ENCODE peak calls at places on chromosome 3, in eight cellular contexts. One of them, this sample, is unnamed.
A peak's percentile ranks its signal among the peaks of the same experiment; 100 is the strongest.

GRCh38 chr3:61730058-61730457 is 168.7 kb downstream of the PTPRG start:
- DNase-seq in non-pigmented ciliary epithelial cell: no peak
- DNase-seq in RPMI8226: no peak
- DNase-seq in transverse colon: no peak
- DNase-seq in AG04450: no peak
- DNase-seq in activated gamma-delta T cell treated with anti-CD3 and anti-CD28 coated beads, Interleukin-2, amount 50 U/mL, for 16 hours: no peak
- DNase-seq in NCI-H1694 treated with DMSO at 0.1 percent for 48 hours: no peak
- DNase-seq in LoVo: no peak
- DNase-seq in this sample: no peak

GRCh38 chr3:12522721-12523120 is 22.6 kb downstream of the MKRN2OS start:
- DNase-seq in non-pigmented ciliary epithelial cell: no peak
- DNase-seq in RPMI8226: no peak
- DNase-seq in transverse colon: no peak
- DNase-seq in AG04450: no peak
- DNase-seq in activated gamma-delta T cell treated with anti-CD3 and anti-CD28 coated beads, Interleukin-2, amount 50 U/mL, for 16 hours: no peak
- DNase-seq in NCI-H1694 treated with DMSO at 0.1 percent for 48 hours: no peak
- DNase-seq in LoVo: no peak
- DNase-seq in this sample: no peak

GRCh38 chr3:79898907-79899306 is 131.1 kb upstream of the ROBO1 start:
- DNase-seq in non-pigmented ciliary epithelial cell: no peak
- DNase-seq in RPMI8226: no peak
- DNase-seq in transverse colon: no peak
- DNase-seq in AG04450: no peak
- DNase-seq in activated gamma-delta T cell treated with anti-CD3 and anti-CD28 coated beads, Interleukin-2, amount 50 U/mL, for 16 hours: no peak
- DNase-seq in NCI-H1694 treated with DMSO at 0.1 percent for 48 hours: no peak
- DNase-seq in LoVo: no peak
- DNase-seq in this sample: no peak

GRCh38 chr3:169041677-169042171 is 621.8 kb downstream of the MECOM start:
- DNase-seq in non-pigmented ciliary epithelial cell: no peak
- DNase-seq in RPMI8226: peak; percentile 18
- DNase-seq in transverse colon: no peak
- DNase-seq in AG04450: no peak
- DNase-seq in activated gamma-delta T cell treated with anti-CD3 and anti-CD28 coated beads, Interleukin-2, amount 50 U/mL, for 16 hours: no peak
- DNase-seq in NCI-H1694 treated with DMSO at 0.1 percent for 48 hours: no peak
- DNase-seq in LoVo: peak; percentile 56
- DNase-seq in this sample: peak; percentile 66

GRCh38 chr3:124213641-124214040 is 221.7 kb upstream of the ROPN1 start:
- DNase-seq in non-pigmented ciliary epithelial cell: no peak
- DNase-seq in RPMI8226: no peak
- DNase-seq in transverse colon: no peak
- DNase-seq in AG04450: no peak
- DNase-seq in activated gamma-delta T cell treated with anti-CD3 and anti-CD28 coated beads, Interleukin-2, amount 50 U/mL, for 16 hours: no peak
- DNase-seq in NCI-H1694 treated with DMSO at 0.1 percent for 48 hours: no peak
- DNase-seq in LoVo: no peak
- DNase-seq in this sample: no peak

GRCh38 chr3:183008799-183009198 is 28.5 kb upstream of the DCUN1D1 start:
- DNase-seq in non-pigmented ciliary epithelial cell: no peak
- DNase-seq in RPMI8226: no peak
- DNase-seq in transverse colon: no peak
- DNase-seq in AG04450: no peak
- DNase-seq in activated gamma-delta T cell treated with anti-CD3 and anti-CD28 coated beads, Interleukin-2, amount 50 U/mL, for 16 hours: no peak
- DNase-seq in NCI-H1694 treated with DMSO at 0.1 percent for 48 hours: no peak
- DNase-seq in LoVo: no peak
- DNase-seq in this sample: no peak

GRCh38 chr3:67384790-67385397 is 269.5 kb downstream of the SUCLG2 start:
- DNase-seq in non-pigmented ciliary epithelial cell: no peak
- DNase-seq in RPMI8226: peak; percentile 5
- DNase-seq in transverse colon: no peak
- DNase-seq in AG04450: peak; percentile 13
- DNase-seq in activated gamma-delta T cell treated with anti-CD3 and anti-CD28 coated beads, Interleukin-2, amount 50 U/mL, for 16 hours: peak; percentile 5
- DNase-seq in NCI-H1694 treated with DMSO at 0.1 percent for 48 hours: peak; percentile 1
- DNase-seq in LoVo: no peak
- DNase-seq in this sample: peak; percentile 75

GRCh38 chr3:66456711-66457173 is 44.1 kb downstream of the LRIG1 start:
- DNase-seq in non-pigmented ciliary epithelial cell: no peak
- DNase-seq in RPMI8226: no peak
- DNase-seq in transverse colon: no peak
- DNase-seq in AG04450: no peak
- DNase-seq in activated gamma-delta T cell treated with anti-CD3 and anti-CD28 coated beads, Interleukin-2, amount 50 U/mL, for 16 hours: no peak
- DNase-seq in NCI-H1694 treated with DMSO at 0.1 percent for 48 hours: no peak
- DNase-seq in LoVo: no peak
- DNase-seq in this sample: no peak

GRCh38 chr3:195197764-195198423 is 73.1 kb downstream of the XXYLT1 start:
- DNase-seq in non-pigmented ciliary epithelial cell: peak; percentile 74
- DNase-seq in RPMI8226: no peak
- DNase-seq in transverse colon: no peak
- DNase-seq in AG04450: no peak
- DNase-seq in activated gamma-delta T cell treated with anti-CD3 and anti-CD28 coated beads, Interleukin-2, amount 50 U/mL, for 16 hours: no peak
- DNase-seq in NCI-H1694 treated with DMSO at 0.1 percent for 48 hours: no peak
- DNase-seq in LoVo: peak; percentile 61
- DNase-seq in this sample: no peak

GRCh38 chr3:17494117-17494809 is 248.2 kb downstream of the TBC1D5 start:
- DNase-seq in non-pigmented ciliary epithelial cell: no peak
- DNase-seq in RPMI8226: no peak
- DNase-seq in transverse colon: no peak
- DNase-seq in AG04450: no peak
- DNase-seq in activated gamma-delta T cell treated with anti-CD3 and anti-CD28 coated beads, Interleukin-2, amount 50 U/mL, for 16 hours: no peak
- DNase-seq in NCI-H1694 treated with DMSO at 0.1 percent for 48 hours: no peak
- DNase-seq in LoVo: no peak
- DNase-seq in this sample: no peak

GRCh38 chr3:151800449-151800848 is 13.5 kb upstream of the AADAC start:
- DNase-seq in non-pigmented ciliary epithelial cell: no peak
- DNase-seq in RPMI8226: no peak
- DNase-seq in transverse colon: no peak
- DNase-seq in AG04450: no peak
- DNase-seq in activated gamma-delta T cell treated with anti-CD3 and anti-CD28 coated beads, Interleukin-2, amount 50 U/mL, for 16 hours: no peak
- DNase-seq in NCI-H1694 treated with DMSO at 0.1 percent for 48 hours: no peak
- DNase-seq in LoVo: no peak
- DNase-seq in this sample: peak; percentile 56